ENCODE peak calls at places on chromosomes 2 and 18, in six cellular contexts. C is H1, Q is IMR-90, W is mesenchymal stem cell, F is mesendoderm, D is trophoblast cell. K is an unnamed sample.

GRCh38 chr2:149733936-149734685 is 146.5 kb upstream of the MMADHC start:
- DNase-seq in C (no peak), Q (peak; percentile 48), W (peak; percentile 59), F (peak; percentile 63), D (no peak), K (no peak)

GRCh38 chr2:14759086-14759485 is 126.6 kb downstream of the LRATD1 start:
- DNase-seq in C (no peak), Q (no peak), W (no peak), F (no peak), D (no peak), K (no peak)

GRCh38 chr18:67608909-67609308 is 92.4 kb upstream of the DSEL start:
- DNase-seq in C (no peak), Q (peak; percentile 75), W (peak; percentile 10), F (no peak), D (no peak), K (no peak)

GRCh38 chr2:67974564-67975430 is 88.0 kb downstream of the C1D start:
- DNase-seq in C (no peak), Q (no peak), W (no peak), F (no peak), D (no peak), K (no peak)

GRCh38 chr2:206968139-206969086 is 29.1 kb downstream of the CPO start:
- DNase-seq in C (no peak), Q (no peak), W (no peak), F (no peak), D (no peak), K (no peak)

GRCh38 chr2:231935207-231935524 is 9.0 kb upstream of the NPPC start:
- DNase-seq in C (no peak), Q (peak; percentile 49), W (no peak), F (no peak), D (no peak), K (no peak)

GRCh38 chr18:363327-364115 is 95.7 kb upstream of the THOC1 start:
- DNase-seq in C (no peak), Q (peak; percentile 20), W (peak; percentile 45), F (no peak), D (no peak), K (no peak)

GRCh38 chr2:162029287-162029901 is 44.6 kb downstream of the DPP4 start:
- DNase-seq in C (no peak), Q (peak; percentile 37), W (no peak), F (no peak), D (no peak), K (no peak)

GRCh38 chr18:48785686-48786470 is 164.9 kb downstream of the SMAD7 start:
- DNase-seq in C (no peak), Q (no peak), W (no peak), F (no peak), D (no peak), K (no peak)

GRCh38 chr18:6744816-6745455 is 15.4 kb downstream of the ARHGAP28 start:
- DNase-seq in C (no peak), Q (peak; percentile 30), W (no peak), F (peak; percentile 83), D (no peak), K (no peak)

GRCh38 chr2:66813976-66814375 is 379.1 kb downstream of the MEIS1 start:
- DNase-seq in C (no peak), Q (peak; percentile 64), W (peak; percentile 23), F (no peak), D (no peak), K (no peak)

GRCh38 chr2:231297108-231297908 is 98.2 kb upstream of the B3GNT7 start:
- DNase-seq in C (peak; percentile 77), Q (peak; percentile 54), W (peak; percentile 75), F (peak; percentile 85), D (peak; percentile 59), K (peak; percentile 56)

GRCh38 chr2:3611611-3612010 is 16.7 kb downstream of the COLEC11 start:
- DNase-seq in C (no peak), Q (no peak), W (no peak), F (no peak), D (no peak), K (no peak)

DNA sequence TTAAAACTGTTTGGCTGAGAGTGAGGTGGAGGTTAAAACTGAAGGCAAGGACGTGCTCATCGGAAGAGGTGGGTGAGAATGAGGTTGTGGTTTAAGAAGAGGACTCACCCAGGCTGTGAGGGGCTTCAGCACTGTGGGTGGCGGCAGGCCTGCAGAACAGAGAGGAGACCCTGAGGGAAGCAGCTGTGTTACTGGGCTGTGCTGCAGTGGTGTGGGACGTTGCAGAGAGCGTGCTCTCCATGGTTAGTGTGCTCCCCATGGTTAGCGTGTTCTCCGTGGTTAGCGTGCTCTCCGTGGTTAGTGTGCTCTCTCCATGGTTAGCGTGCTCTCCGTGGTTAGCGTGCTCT is 68.6 kb upstream of the NFATC1 start:
- DNase-seq in C (no peak), Q (no peak), W (no peak), F (no peak), D (no peak), K (no peak)
- H3K4ac ChIP-seq in C (no peak overlapping the region), Q (no peak overlapping the region), W (no peak overlapping the region), F (no peak overlapping the region), D (no peak overlapping the region), K (no peak overlapping the region)

GRCh38 chr18:2924920-2925319 is 78.1 kb downstream of the EMILIN2 start:
- DNase-seq in C (no peak), Q (no peak), W (no peak), F (no peak), D (no peak), K (no peak)
- H3K36me3 ChIP-seq in C (peaks cover 6% of the 10 kb centered on the region), Q (peaks cover 60% of the 10 kb centered on the region), W (peaks cover 70% of the 10 kb centered on the region), F (peaks cover 6% of the 10 kb centered on the region), D (peaks cover 47% of the 10 kb centered on the region), K (peaks cover 100% of the 10 kb centered on the region)

GRCh38 chr2:73933194-73933593 is 6.5 kb downstream of the DGUOK start:
- DNase-seq in C (no peak), Q (peak; percentile 27), W (no peak), F (no peak), D (no peak), K (no peak)
- H3K4me1 ChIP-seq in C (no peaks in the 10 kb centered on the region), Q (peaks cover 19% of the 10 kb centered on the region), W (peaks cover 9% of the 10 kb centered on the region), F (no peaks in the 10 kb centered on the region), D (no peaks in the 10 kb centered on the region), K (no peaks in the 10 kb centered on the region)

DNA sequence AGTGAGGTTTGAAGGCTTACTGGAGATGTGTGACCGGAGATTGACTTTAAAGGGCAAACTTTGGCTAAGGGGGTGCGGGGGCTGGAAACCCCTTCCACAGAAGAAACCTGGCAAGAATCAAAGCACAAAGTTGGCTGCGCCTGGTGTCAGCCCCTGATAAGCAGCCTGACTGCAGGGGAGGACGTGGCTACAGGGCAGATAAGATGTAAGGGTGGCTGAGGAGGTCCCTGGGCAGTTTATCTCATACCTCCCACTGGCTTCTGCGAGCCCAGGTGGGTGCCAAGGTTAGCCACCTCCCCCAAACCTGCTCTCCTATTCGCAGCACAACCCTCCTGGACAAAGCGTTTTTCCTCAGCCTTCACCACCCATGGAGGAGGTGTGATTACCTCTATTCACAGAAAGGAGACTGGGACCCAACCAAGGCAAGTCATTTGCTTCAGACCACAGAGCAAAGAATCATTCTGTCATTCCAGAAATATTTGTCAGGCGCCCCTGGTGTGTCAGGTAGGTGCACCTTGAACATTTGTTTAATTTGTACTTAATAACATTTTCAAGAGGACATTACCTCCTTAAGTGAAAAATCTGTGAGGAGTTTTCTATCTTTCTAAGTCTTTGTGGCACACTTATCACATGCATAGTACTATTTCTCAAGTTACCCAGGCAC is 73.1 kb upstream of the IL1R1 start:
- DNase-seq in C (no peak), Q (no peak), W (no peak), F (peak; percentile 22), D (no peak), K (no peak)
- H3K4ac ChIP-seq in C (no peak overlapping the region), Q (peak overlapping the region; percentile 82), W (peak overlapping the region; percentile 83), F (no peak overlapping the region), D (no peak overlapping the region), K (no peak overlapping the region)

DNA sequence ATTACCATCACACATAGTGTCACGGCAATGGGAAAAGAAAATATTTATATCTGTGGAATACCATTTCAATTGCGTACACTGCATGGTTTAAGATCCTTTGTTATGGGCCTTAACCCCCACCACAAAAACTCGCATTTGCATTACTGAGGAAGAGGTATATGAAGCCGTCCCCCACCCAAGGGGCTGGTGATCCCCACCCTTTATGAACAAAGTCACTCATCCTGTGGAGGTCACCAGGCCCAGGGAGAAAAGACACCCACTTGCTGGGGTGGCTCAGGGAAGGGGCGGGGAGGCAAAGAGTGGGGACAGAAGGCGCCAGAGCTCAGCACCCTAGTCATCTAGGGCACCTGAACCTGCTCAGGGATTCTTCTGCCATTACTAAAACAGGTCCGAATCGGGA is 133.8 kb downstream of the ZNF516 start:
- DNase-seq in C (no peak), Q (no peak), W (no peak), F (no peak), D (no peak), K (no peak)
- H3K36me3 ChIP-seq in C (no peaks in the 10 kb centered on the region), Q (peaks cover 41% of the 10 kb centered on the region), W (peaks cover 31% of the 10 kb centered on the region), F (no peaks in the 10 kb centered on the region), D (peaks cover 6% of the 10 kb centered on the region), K (peaks cover 98% of the 10 kb centered on the region)

DNA sequence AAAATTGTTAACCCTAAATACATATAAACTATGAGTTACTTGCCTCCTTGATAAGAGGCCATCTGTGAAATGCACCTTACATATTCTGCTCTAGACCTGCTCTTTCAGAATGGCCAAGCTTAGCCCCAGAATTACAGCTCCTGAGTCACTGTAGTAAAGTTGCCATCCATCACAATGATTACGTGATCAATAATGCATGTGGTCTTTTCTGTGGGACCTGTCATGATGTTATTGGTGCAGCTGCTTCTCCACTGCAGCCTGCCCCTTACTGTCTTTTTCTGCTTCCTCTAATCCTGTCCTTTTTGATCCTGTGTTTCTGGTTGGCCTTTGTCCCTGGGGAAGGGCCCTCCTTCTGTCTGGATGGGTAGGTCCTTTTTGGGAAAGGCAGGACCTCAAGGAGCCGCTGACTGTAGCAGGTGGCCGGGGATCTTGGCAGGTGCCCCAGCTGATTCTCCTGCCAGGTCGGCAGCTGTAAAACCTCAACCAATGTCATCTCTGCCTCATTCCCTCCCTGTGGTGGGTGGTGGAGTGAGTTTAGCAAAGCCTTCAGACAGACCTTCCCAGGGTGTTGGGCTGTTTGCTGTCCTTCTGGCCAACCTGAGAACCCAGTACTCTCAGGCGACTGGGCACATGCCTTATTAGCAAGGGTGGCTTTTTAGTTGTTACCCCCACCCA is 126.2 kb upstream of the EML6 start:
- DNase-seq in C (no peak), Q (peak; percentile 36), W (no peak), F (no peak), D (no peak), K (no peak)
- H3K4me1 ChIP-seq in C (no peaks in the 10 kb centered on the region), Q (peaks cover 13% of the 10 kb centered on the region), W (peaks cover 28% of the 10 kb centered on the region), F (peaks cover 4% of the 10 kb centered on the region), D (peaks cover 2% of the 10 kb centered on the region), K (peaks cover 3% of the 10 kb centered on the region)

GRCh38 chr2:212392544-212392943 is 146.1 kb downstream of the ERBB4 start:
- DNase-seq in C (no peak), Q (no peak), W (no peak), F (no peak), D (no peak), K (no peak)
- H3K4ac ChIP-seq in C (no peak overlapping the region), Q (no peak overlapping the region), W (no peak overlapping the region), F (no peak overlapping the region), D (no peak overlapping the region), K (no peak overlapping the region)

K was measured in neuronal stem cell.